ENCODE peak calls at places on chromosomes 7 and 10, in four cellular contexts. F is IMR-90, M is mesendoderm, K is H1. S is an unnamed sample.

GRCh38 chr10:49418328-49418727 is 22.4 kb upstream of the DRGX start:
- DNase-seq in M (no peak), K (no peak), F (no peak), S (no peak)

GRCh38 chr10:131092416-131092815 is 219.1 kb downstream of the TCERG1L start:
- DNase-seq in F (no peak), M (no peak), K (no peak), S (no peak)

GRCh38 chr7:26624839-26625238 is 239.6 kb downstream of the SKAP2 start:
- DNase-seq in K (peak), M (no peak), F (no peak), S (no peak)

GRCh38 chr7:106283831-106284515 is 810 bp downstream of the NAMPT start:
- DNase-seq in K (no peak), M (peak), F (peak), S (no peak)

GRCh38 chr10:3852147-3852904 is 67.3 kb upstream of the KLF6 start:
- DNase-seq in F (peak), K (no peak), M (peak), S (no peak)

GRCh38 chr10:118106426-118106825 is 59.7 kb upstream of the RAB11FIP2 start:
- DNase-seq in F (peak), M (peak), K (no peak), S (no peak)

GRCh38 chr7:92631830-92632487 is 41.8 kb upstream of the FAM133B start:
- DNase-seq in F (no peak), K (no peak), M (no peak), S (no peak)

GRCh38 chr10:116287906-116288501 is 15.0 kb upstream of the GFRA1 start:
- DNase-seq in F (peak), K (no peak), M (peak), S (no peak)

GRCh38 chr10:115063702-115064479 is 29.3 kb upstream of the ATRNL1 start:
- DNase-seq in F (no peak), M (no peak), K (no peak), S (no peak)

GRCh38 chr10:118835682-118836326 is 81.0 kb upstream of the CACUL1 start:
- DNase-seq in F (no peak), K (no peak), M (no peak), S (no peak)

DNA sequence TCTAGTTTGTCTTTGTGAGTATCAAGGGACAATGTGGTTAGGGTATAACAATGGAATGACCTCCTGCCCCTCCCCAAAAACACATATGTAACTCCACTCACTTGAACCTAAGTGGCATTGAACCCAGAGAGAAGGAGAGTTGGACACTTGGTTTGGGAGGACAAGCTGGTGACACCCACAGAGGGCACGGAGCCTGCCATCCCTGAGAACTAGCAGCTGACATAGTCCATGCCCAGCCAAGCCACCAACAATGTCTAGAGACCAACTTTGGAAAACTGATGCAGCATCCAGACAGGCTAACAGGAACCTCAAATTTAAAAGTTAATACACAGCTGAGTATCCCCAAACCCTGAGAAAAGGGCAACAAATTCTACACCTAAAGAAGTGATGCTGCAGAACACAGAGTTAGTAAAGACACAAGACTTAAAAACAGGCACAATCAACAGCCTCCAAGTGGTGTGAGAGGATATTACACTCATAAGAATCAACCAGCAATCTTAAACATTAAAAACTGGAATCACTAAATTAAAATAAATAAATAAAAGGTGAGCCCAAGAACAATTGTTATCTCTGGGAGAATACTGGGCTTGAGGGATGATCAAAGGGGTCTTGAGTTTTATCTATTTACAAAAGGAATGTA is 27.2 kb downstream of the NUDCD3 start:
- DNase-seq in K (no peak), F (no peak), M (no peak), S (no peak)
- H3K56ac ChIP-seq in K (no peak), F (no peak), M (no peak), S (no peak)

GRCh38 chr7:74267756-74268565 is 13.8 kb upstream of the RFC2 start:
- DNase-seq in F (no peak), M (no peak), K (no peak), S (no peak)
- H3K56ac ChIP-seq in F (no peak), M (no peak), K (no peak), S (no peak)

DNA sequence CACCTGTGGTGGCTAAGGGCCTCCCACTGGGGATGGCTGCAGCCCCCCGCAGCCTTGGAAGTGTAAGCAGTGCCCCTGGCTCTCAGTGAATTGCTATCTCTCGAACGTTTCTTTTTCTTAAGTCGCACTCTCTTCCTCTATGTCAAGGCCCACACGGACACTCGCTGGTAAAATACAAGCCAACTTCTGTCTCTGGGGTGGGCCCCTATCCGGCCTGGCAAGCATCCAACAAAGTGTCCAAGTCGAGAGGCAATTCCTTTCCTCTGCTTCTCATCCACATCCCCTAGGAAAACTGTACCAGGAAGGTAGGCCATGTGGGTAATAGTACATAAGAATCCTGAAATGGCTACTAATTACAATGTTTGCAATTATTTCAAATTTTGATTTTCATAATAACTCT is 194.9 kb upstream of the MGMT start:
- DNase-seq in K (no peak), F (no peak), M (no peak), S (no peak)
- H3K56ac ChIP-seq in K (no peak), F (no peak), M (no peak), S (no peak)

GRCh38 chr7:98506471-98506870 is 105.6 kb upstream of the BAIAP2L1 start:
- DNase-seq in K (no peak), M (no peak), F (no peak), S (no peak)

GRCh38 chr7:98511175-98511574 is 105.9 kb upstream of the NPTX2 start:
- DNase-seq in F (no peak), K (no peak), M (no peak), S (no peak)

GRCh38 chr7:98515201-98515600 is 101.9 kb upstream of the NPTX2 start:
- DNase-seq in M (no peak), F (no peak), K (no peak), S (no peak)

GRCh38 chr7:98514211-98515150 is 102.6 kb upstream of the NPTX2 start:
- DNase-seq in F (no peak), K (no peak), M (no peak), S (peak)

GRCh38 chr7:98509836-98510235 is 107.2 kb upstream of the NPTX2 start:
- DNase-seq in F (no peak), M (no peak), K (no peak), S (no peak)
- H3K56ac ChIP-seq in F (no peak), M (no peak), K (no peak), S (no peak)

GRCh38 chr7:132205515-132205914 is 370.8 kb downstream of the PLXNA4 start:
- DNase-seq in M (no peak), K (no peak), F (no peak), S (no peak)
- H3K56ac ChIP-seq in M (no peak), K (no peak), F (no peak), S (no peak)

GRCh38 chr10:6729967-6730366 is 149.9 kb upstream of the PRKCQ start:
- DNase-seq in F (peak), M (no peak), K (no peak), S (no peak)
- H3K56ac ChIP-seq in F (no peak), M (no peak), K (no peak), S (no peak)